ENCODE peak calls at places on chromosomes 6 and 20, in nine cellular contexts. One of them, this sample, is unnamed.
A peak's percentile ranks its signal among the peaks of the same experiment; 100 is the strongest.

GRCh38 chr20:38779247-38780097 is 26.0 kb upstream of the PPP1R16B start:
- DNase-seq in activated T-cell treated with anti-CD3 and anti-CD28 coated beads for 1 hour: no peak
- DNase-seq in GM12891: no peak
- DNase-seq in occipital lobe: no peak
- DNase-seq in NCI-H1092 treated with DMSO at 0.1 percent for 48 hours: no peak
- DNase-seq in stimulated activated naive CD4-positive, alpha-beta T cell: no peak
- DNase-seq in cardiac fibroblast: no peak
- DNase-seq in ELF-1: peak; percentile 77
- DNase-seq in H9: peak; percentile 76
- DNase-seq in this sample: no peak

GRCh38 chr6:165646484-165646883 is 16.6 kb downstream of the PDE10A start:
- DNase-seq in activated T-cell treated with anti-CD3 and anti-CD28 coated beads for 1 hour: no peak
- DNase-seq in GM12891: no peak
- DNase-seq in occipital lobe: no peak
- DNase-seq in NCI-H1092 treated with DMSO at 0.1 percent for 48 hours: peak; percentile 58
- DNase-seq in stimulated activated naive CD4-positive, alpha-beta T cell: no peak
- DNase-seq in cardiac fibroblast: no peak
- DNase-seq in ELF-1: no peak
- DNase-seq in H9: no peak
- DNase-seq in this sample: no peak

GRCh38 chr20:57560554-57561355 is at the start of gene PCK1:
- DNase-seq in activated T-cell treated with anti-CD3 and anti-CD28 coated beads for 1 hour: no peak
- DNase-seq in GM12891: no peak
- DNase-seq in occipital lobe: no peak
- DNase-seq in NCI-H1092 treated with DMSO at 0.1 percent for 48 hours: no peak
- DNase-seq in stimulated activated naive CD4-positive, alpha-beta T cell: no peak
- DNase-seq in cardiac fibroblast: peak; percentile 18
- DNase-seq in ELF-1: no peak
- DNase-seq in H9: no peak
- DNase-seq in this sample: no peak

GRCh38 chr6:11231108-11231463 is 1.4 kb downstream of the NEDD9 start:
- DNase-seq in activated T-cell treated with anti-CD3 and anti-CD28 coated beads for 1 hour: no peak
- DNase-seq in GM12891: no peak
- DNase-seq in occipital lobe: no peak
- DNase-seq in NCI-H1092 treated with DMSO at 0.1 percent for 48 hours: no peak
- DNase-seq in stimulated activated naive CD4-positive, alpha-beta T cell: no peak
- DNase-seq in cardiac fibroblast: no peak
- DNase-seq in ELF-1: no peak
- DNase-seq in H9: no peak
- DNase-seq in this sample: no peak

GRCh38 chr20:40639956-40640355 is 49.1 kb downstream of the MAFB start:
- DNase-seq in activated T-cell treated with anti-CD3 and anti-CD28 coated beads for 1 hour: no peak
- DNase-seq in GM12891: no peak
- DNase-seq in occipital lobe: no peak
- DNase-seq in NCI-H1092 treated with DMSO at 0.1 percent for 48 hours: no peak
- DNase-seq in stimulated activated naive CD4-positive, alpha-beta T cell: no peak
- DNase-seq in cardiac fibroblast: no peak
- DNase-seq in ELF-1: no peak
- DNase-seq in H9: no peak
- DNase-seq in this sample: no peak

GRCh38 chr6:101281266-101281665 is 112.2 kb upstream of the GRIK2 start:
- DNase-seq in activated T-cell treated with anti-CD3 and anti-CD28 coated beads for 1 hour: no peak
- DNase-seq in GM12891: no peak
- DNase-seq in occipital lobe: no peak
- DNase-seq in NCI-H1092 treated with DMSO at 0.1 percent for 48 hours: no peak
- DNase-seq in stimulated activated naive CD4-positive, alpha-beta T cell: no peak
- DNase-seq in cardiac fibroblast: no peak
- DNase-seq in ELF-1: no peak
- DNase-seq in H9: no peak
- DNase-seq in this sample: no peak

GRCh38 chr20:17504898-17505663 is 26.1 kb downstream of the BFSP1 start:
- DNase-seq in activated T-cell treated with anti-CD3 and anti-CD28 coated beads for 1 hour: peak; percentile 24
- DNase-seq in GM12891: peak; percentile 49
- DNase-seq in occipital lobe: no peak
- DNase-seq in NCI-H1092 treated with DMSO at 0.1 percent for 48 hours: peak; percentile 30
- DNase-seq in stimulated activated naive CD4-positive, alpha-beta T cell: no peak
- DNase-seq in cardiac fibroblast: peak; percentile 83
- DNase-seq in ELF-1: peak; percentile 82
- DNase-seq in H9: peak; percentile 77
- DNase-seq in this sample: peak; percentile 73

GRCh38 chr6:111291860-111292259 is 191.2 kb downstream of the REV3L start:
- DNase-seq in activated T-cell treated with anti-CD3 and anti-CD28 coated beads for 1 hour: no peak
- DNase-seq in GM12891: no peak
- DNase-seq in occipital lobe: peak; percentile 1
- DNase-seq in NCI-H1092 treated with DMSO at 0.1 percent for 48 hours: no peak
- DNase-seq in stimulated activated naive CD4-positive, alpha-beta T cell: no peak
- DNase-seq in cardiac fibroblast: no peak
- DNase-seq in ELF-1: no peak
- DNase-seq in H9: no peak
- DNase-seq in this sample: no peak

GRCh38 chr20:25213566-25214415 is 18.3 kb downstream of the ENTPD6 start:
- DNase-seq in activated T-cell treated with anti-CD3 and anti-CD28 coated beads for 1 hour: no peak
- DNase-seq in GM12891: no peak
- DNase-seq in occipital lobe: no peak
- DNase-seq in NCI-H1092 treated with DMSO at 0.1 percent for 48 hours: no peak
- DNase-seq in stimulated activated naive CD4-positive, alpha-beta T cell: no peak
- DNase-seq in cardiac fibroblast: no peak
- DNase-seq in ELF-1: no peak
- DNase-seq in H9: no peak
- DNase-seq in this sample: no peak

GRCh38 chr6:89073840-89074239 is 6.7 kb upstream of the PNRC1 start:
- DNase-seq in activated T-cell treated with anti-CD3 and anti-CD28 coated beads for 1 hour: no peak
- DNase-seq in GM12891: no peak
- DNase-seq in occipital lobe: no peak
- DNase-seq in NCI-H1092 treated with DMSO at 0.1 percent for 48 hours: no peak
- DNase-seq in stimulated activated naive CD4-positive, alpha-beta T cell: no peak
- DNase-seq in cardiac fibroblast: no peak
- DNase-seq in ELF-1: no peak
- DNase-seq in H9: no peak
- DNase-seq in this sample: no peak

GRCh38 chr20:33909331-33909921 is 84.3 kb upstream of the RALY start:
- DNase-seq in activated T-cell treated with anti-CD3 and anti-CD28 coated beads for 1 hour: no peak
- DNase-seq in GM12891: no peak
- DNase-seq in occipital lobe: no peak
- DNase-seq in NCI-H1092 treated with DMSO at 0.1 percent for 48 hours: no peak
- DNase-seq in stimulated activated naive CD4-positive, alpha-beta T cell: no peak
- DNase-seq in cardiac fibroblast: peak; percentile 95
- DNase-seq in ELF-1: peak; percentile 26
- DNase-seq in H9: no peak
- DNase-seq in this sample: no peak

GRCh38 chr20:48875914-48876240 is 45.6 kb upstream of the ARFGEF2 start:
- DNase-seq in activated T-cell treated with anti-CD3 and anti-CD28 coated beads for 1 hour: no peak
- DNase-seq in GM12891: no peak
- DNase-seq in occipital lobe: no peak
- DNase-seq in NCI-H1092 treated with DMSO at 0.1 percent for 48 hours: no peak
- DNase-seq in stimulated activated naive CD4-positive, alpha-beta T cell: no peak
- DNase-seq in cardiac fibroblast: peak; percentile 70
- DNase-seq in ELF-1: no peak
- DNase-seq in H9: no peak
- DNase-seq in this sample: no peak

GRCh38 chr6:125507987-125508655 is 206.4 kb upstream of the HDDC2 start:
- DNase-seq in activated T-cell treated with anti-CD3 and anti-CD28 coated beads for 1 hour: no peak
- DNase-seq in GM12891: no peak
- DNase-seq in occipital lobe: no peak
- DNase-seq in NCI-H1092 treated with DMSO at 0.1 percent for 48 hours: peak; percentile 86
- DNase-seq in stimulated activated naive CD4-positive, alpha-beta T cell: no peak
- DNase-seq in cardiac fibroblast: peak; percentile 82
- DNase-seq in ELF-1: no peak
- DNase-seq in H9: no peak
- DNase-seq in this sample: no peak

GRCh38 chr6:108742041-108742440 is 106.2 kb upstream of the ARMC2 start:
- DNase-seq in activated T-cell treated with anti-CD3 and anti-CD28 coated beads for 1 hour: no peak
- DNase-seq in GM12891: no peak
- DNase-seq in occipital lobe: no peak
- DNase-seq in NCI-H1092 treated with DMSO at 0.1 percent for 48 hours: no peak
- DNase-seq in stimulated activated naive CD4-positive, alpha-beta T cell: no peak
- DNase-seq in cardiac fibroblast: no peak
- DNase-seq in ELF-1: no peak
- DNase-seq in H9: no peak
- DNase-seq in this sample: no peak

GRCh38 chr6:39553811-39554802 is 171.1 kb downstream of the KIF6 start:
- DNase-seq in activated T-cell treated with anti-CD3 and anti-CD28 coated beads for 1 hour: no peak
- DNase-seq in GM12891: no peak
- DNase-seq in occipital lobe: no peak
- DNase-seq in NCI-H1092 treated with DMSO at 0.1 percent for 48 hours: no peak
- DNase-seq in stimulated activated naive CD4-positive, alpha-beta T cell: no peak
- DNase-seq in cardiac fibroblast: no peak
- DNase-seq in ELF-1: no peak
- DNase-seq in H9: no peak
- DNase-seq in this sample: no peak

GRCh38 chr20:33568378-33569289 is 78.7 kb downstream of the CBFA2T2 start:
- DNase-seq in activated T-cell treated with anti-CD3 and anti-CD28 coated beads for 1 hour: no peak
- DNase-seq in GM12891: peak; percentile 30
- DNase-seq in occipital lobe: peak; percentile 37
- DNase-seq in NCI-H1092 treated with DMSO at 0.1 percent for 48 hours: peak; percentile 99
- DNase-seq in stimulated activated naive CD4-positive, alpha-beta T cell: no peak
- DNase-seq in cardiac fibroblast: peak; percentile 5
- DNase-seq in ELF-1: peak; percentile 86
- DNase-seq in H9: peak; percentile 97
- DNase-seq in this sample: peak; percentile 30

GRCh38 chr6:114785235-114786127 is 442.7 kb upstream of the HS3ST5 start:
- DNase-seq in activated T-cell treated with anti-CD3 and anti-CD28 coated beads for 1 hour: no peak
- DNase-seq in GM12891: no peak
- DNase-seq in occipital lobe: no peak
- DNase-seq in NCI-H1092 treated with DMSO at 0.1 percent for 48 hours: no peak
- DNase-seq in stimulated activated naive CD4-positive, alpha-beta T cell: no peak
- DNase-seq in cardiac fibroblast: no peak
- DNase-seq in ELF-1: no peak
- DNase-seq in H9: no peak
- DNase-seq in this sample: no peak

GRCh38 chr20:48234951-48235350 is 449.7 kb upstream of the SULF2 start:
- DNase-seq in activated T-cell treated with anti-CD3 and anti-CD28 coated beads for 1 hour: no peak
- DNase-seq in GM12891: no peak
- DNase-seq in occipital lobe: no peak
- DNase-seq in NCI-H1092 treated with DMSO at 0.1 percent for 48 hours: no peak
- DNase-seq in stimulated activated naive CD4-positive, alpha-beta T cell: no peak
- DNase-seq in cardiac fibroblast: no peak
- DNase-seq in ELF-1: no peak
- DNase-seq in H9: no peak
- DNase-seq in this sample: no peak

GRCh38 chr20:21702553-21703467 is 2.7 kb upstream of the PAX1 start:
- DNase-seq in activated T-cell treated with anti-CD3 and anti-CD28 coated beads for 1 hour: no peak
- DNase-seq in GM12891: no peak
- DNase-seq in occipital lobe: no peak
- DNase-seq in NCI-H1092 treated with DMSO at 0.1 percent for 48 hours: peak; percentile 28
- DNase-seq in stimulated activated naive CD4-positive, alpha-beta T cell: no peak
- DNase-seq in cardiac fibroblast: peak; percentile 43
- DNase-seq in ELF-1: peak; percentile 93
- DNase-seq in H9: peak; percentile 91
- DNase-seq in this sample: peak; percentile 53

GRCh38 chr20:61748376-61748775 is 317.3 kb downstream of the TAF4 start:
- DNase-seq in activated T-cell treated with anti-CD3 and anti-CD28 coated beads for 1 hour: no peak
- DNase-seq in GM12891: no peak
- DNase-seq in occipital lobe: no peak
- DNase-seq in NCI-H1092 treated with DMSO at 0.1 percent for 48 hours: no peak
- DNase-seq in stimulated activated naive CD4-positive, alpha-beta T cell: no peak
- DNase-seq in cardiac fibroblast: peak; percentile 30
- DNase-seq in ELF-1: no peak
- DNase-seq in H9: no peak
- DNase-seq in this sample: no peak

GRCh38 chr6:135497412-135498177 is at the start of gene AHI1:
- DNase-seq in activated T-cell treated with anti-CD3 and anti-CD28 coated beads for 1 hour: peak; percentile 78
- DNase-seq in GM12891: peak; percentile 73
- DNase-seq in occipital lobe: peak; percentile 91
- DNase-seq in NCI-H1092 treated with DMSO at 0.1 percent for 48 hours: peak; percentile 87
- DNase-seq in stimulated activated naive CD4-positive, alpha-beta T cell: peak; percentile 76
- DNase-seq in cardiac fibroblast: peak; percentile 93
- DNase-seq in ELF-1: peak; percentile 97
- DNase-seq in H9: peak; percentile 94
- DNase-seq in this sample: peak; percentile 93

GRCh38 chr6:12051861-12052368 is 39.8 kb downstream of the HIVEP1 start:
- DNase-seq in activated T-cell treated with anti-CD3 and anti-CD28 coated beads for 1 hour: no peak
- DNase-seq in GM12891: no peak
- DNase-seq in occipital lobe: no peak
- DNase-seq in NCI-H1092 treated with DMSO at 0.1 percent for 48 hours: no peak
- DNase-seq in stimulated activated naive CD4-positive, alpha-beta T cell: peak; percentile 56
- DNase-seq in cardiac fibroblast: no peak
- DNase-seq in ELF-1: no peak
- DNase-seq in H9: no peak
- DNase-seq in this sample: peak; percentile 69

GRCh38 chr6:87705070-87705691 is 3.1 kb upstream of the AKIRIN2 start:
- DNase-seq in activated T-cell treated with anti-CD3 and anti-CD28 coated beads for 1 hour: no peak
- DNase-seq in GM12891: no peak
- DNase-seq in occipital lobe: no peak
- DNase-seq in NCI-H1092 treated with DMSO at 0.1 percent for 48 hours: no peak
- DNase-seq in stimulated activated naive CD4-positive, alpha-beta T cell: no peak
- DNase-seq in cardiac fibroblast: no peak
- DNase-seq in ELF-1: no peak
- DNase-seq in H9: no peak
- DNase-seq in this sample: peak; percentile 74